ENCODE peak calls at places on chromosomes 5 and 9, in four cellular contexts. W, M, G and D are unnamed samples.

GRCh38 chr9:135476981-135477380 is 2.6 kb upstream of the PPP1R26 start:
- DNase-seq in W (no peak), M (no peak), G (no peak), D (no peak)

GRCh38 chr5:154732212-154732611 is 23.0 kb upstream of the LARP1 start:
- DNase-seq in W (no peak), M (no peak), G (no peak), D (no peak)

GRCh38 chr9:82101475-82101874 is 112.9 kb downstream of the SPATA31D1 start:
- DNase-seq in W (no peak), M (no peak), G (no peak), D (no peak)

GRCh38 chr5:79111387-79111959 is at the start of gene BHMT:
- DNase-seq in W (no peak), M (no peak), G (no peak), D (no peak)

GRCh38 chr9:136605966-136606365 is 56.8 kb upstream of the EGFL7 start:
- DNase-seq in W (no peak), M (no peak), G (peak), D (no peak)

GRCh38 chr9:129139993-129140396 is 28.8 kb downstream of the PTPA start:
- DNase-seq in W (peak), M (peak), G (peak), D (peak)

GRCh38 chr9:94639045-94639995 is at the start of gene FBP1:
- DNase-seq in W (peak), M (peak), G (peak), D (peak)

GRCh38 chr9:38682713-38683112 is 37.2 kb downstream of the FAM240B start:
- DNase-seq in W (no peak), M (no peak), G (no peak), D (no peak)

GRCh38 chr5:1746371-1747078 is 53.1 kb downstream of the MRPL36 start:
- DNase-seq in W (no peak), M (no peak), G (no peak), D (no peak)

GRCh38 chr5:56142620-56143431 is 90.3 kb downstream of the ANKRD55 start:
- DNase-seq in W (peak), M (no peak), G (no peak), D (no peak)

GRCh38 chr9:72650206-72650605 is 128.8 kb downstream of the TMC1 start:
- DNase-seq in W (no peak), M (no peak), G (no peak), D (no peak)

GRCh38 chr9:33719581-33720374 is 75.6 kb upstream of the PRSS3 start:
- DNase-seq in W (peak), M (no peak), G (no peak), D (no peak)

GRCh38 chr9:21336467-21336866 is 1.3 kb upstream of the KLHL9 start:
- DNase-seq in W (no peak), M (no peak), G (no peak), D (no peak)

GRCh38 chr9:69265891-69266290 is 59.1 kb upstream of the ENTREP1 start:
- DNase-seq in W (no peak), M (no peak), G (no peak), D (no peak)

DNA sequence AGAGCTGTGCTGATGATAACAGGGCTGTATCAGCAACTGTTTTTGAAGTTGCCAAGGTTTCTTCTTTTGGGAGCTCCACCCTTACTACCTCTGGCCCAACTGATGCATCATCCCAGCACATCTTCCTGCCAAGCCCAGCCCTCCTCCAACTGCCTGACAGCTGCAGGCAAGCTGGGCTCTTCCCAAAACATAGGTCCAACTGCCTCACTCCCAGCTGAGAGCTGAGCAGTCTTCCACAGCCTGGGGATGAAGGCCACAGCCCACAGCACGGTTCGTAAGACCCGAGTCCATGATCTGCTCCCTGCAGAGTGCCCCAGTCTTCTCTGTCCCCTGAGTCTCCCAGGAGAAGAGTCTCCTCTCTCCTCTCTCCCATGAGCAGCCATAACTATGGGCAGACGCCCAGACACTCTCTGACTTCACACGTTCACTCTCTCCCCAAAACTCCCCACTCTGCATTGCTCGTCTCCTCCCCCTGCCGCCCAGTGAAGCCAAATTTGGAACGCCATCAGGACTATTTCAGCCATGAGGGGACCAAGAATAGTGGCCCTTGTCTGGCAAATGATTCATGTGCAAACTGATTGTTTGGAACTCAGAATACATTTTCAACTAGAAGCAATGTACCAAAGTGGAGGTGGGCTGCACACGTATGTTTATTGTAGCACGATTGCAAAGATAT is 21.0 kb downstream of the CMBL start:
- DNase-seq in W (no peak), M (peak), G (no peak), D (no peak)
- TF ChIP-seq POLR2A in W (no peak), M (no peak), G (no peak), D (no peak)

DNA sequence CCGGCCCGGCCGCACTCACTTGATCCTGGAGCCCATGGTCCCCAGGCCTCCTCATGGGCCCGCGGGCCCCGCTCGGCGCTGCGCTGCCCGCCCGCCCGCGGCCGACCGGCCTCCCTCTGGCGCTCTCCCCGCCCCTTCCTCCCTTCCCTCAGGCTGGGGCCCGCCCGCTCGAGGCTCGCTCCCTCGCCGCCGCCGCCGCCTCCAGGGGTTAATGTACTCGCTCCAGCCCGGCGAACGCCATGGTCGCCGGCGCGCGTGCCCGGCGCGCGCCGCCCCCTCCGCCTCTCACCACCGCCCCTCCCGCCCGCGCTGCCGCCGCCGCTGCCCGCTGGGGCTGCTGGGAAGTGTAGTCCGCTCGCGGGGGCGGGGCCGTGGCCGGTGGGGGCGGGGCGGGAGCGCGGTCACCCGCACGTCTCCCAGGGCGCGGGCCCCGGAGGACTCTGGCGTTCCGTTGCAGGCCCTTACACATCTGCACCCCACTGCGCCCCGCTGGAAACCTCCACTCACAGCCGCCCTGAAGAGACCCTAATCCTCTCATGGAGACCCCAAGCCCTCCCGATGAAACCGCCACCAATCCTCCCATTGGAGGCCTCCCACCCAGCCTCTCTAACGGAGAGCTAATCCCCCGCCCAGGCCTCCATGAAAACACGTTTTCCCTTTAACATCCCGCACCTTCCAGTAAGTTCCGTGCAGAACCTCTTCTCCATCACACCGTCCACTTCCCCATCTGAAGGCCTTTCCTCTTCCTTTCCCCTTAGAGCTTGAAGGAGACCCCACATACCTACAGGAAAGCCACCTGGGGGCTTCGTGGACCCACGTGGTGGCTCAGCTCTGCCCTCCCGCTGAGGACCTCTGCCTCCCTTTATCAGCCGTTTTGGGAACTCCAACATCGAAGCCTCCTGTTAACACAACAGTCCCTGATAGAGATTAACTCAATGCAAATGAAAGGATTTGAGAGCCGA is at the start of gene DENND1A:
- DNase-seq in W (peak), M (peak), G (peak), D (peak)
- TF ChIP-seq POLR2A in W (peak), M (peak), G (no peak), D (no peak)

DNA sequence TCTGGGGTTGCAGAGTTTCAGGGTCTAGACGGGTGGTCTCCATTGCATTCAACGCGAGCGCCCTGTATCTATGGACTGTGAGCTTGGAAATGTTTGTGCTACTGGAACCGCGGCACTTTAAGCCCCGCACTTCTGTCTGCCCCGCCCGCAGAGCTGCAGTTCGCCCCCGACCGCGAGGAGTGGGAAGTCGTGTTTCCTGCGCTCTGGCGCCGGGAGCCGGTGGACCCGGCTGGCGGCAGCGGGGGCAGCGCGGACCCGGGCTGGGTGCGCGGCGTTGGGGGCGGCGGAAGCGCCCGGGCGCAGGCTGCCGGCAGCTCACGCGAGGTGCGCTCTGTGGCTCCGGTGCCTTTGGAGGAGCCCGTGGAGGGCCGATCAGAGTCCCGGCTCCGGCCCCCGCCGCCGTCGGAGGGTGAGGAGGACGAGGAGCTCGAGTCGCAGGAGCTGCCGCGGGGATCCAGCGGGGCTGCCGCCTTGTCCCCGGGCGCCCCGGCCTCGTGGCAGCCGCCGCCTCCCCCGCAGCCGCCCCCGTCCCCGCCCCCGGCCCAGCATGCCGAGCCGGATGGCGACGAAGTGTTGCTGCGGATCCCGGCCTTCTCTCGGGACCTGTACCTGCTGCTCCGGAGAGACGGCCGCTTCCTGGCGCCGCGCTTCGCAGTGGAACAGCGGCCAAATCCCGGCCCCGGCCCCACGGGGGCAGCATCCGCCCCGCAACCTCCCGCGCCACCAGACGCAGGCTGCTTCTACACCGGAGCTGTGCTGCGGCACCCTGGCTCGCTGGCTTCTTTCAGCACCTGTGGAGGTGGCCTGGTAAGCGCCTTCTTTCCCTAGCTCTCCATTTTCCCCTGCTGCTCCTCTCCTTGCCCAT is 1.1 kb downstream of the ADAMTS19 start:
- DNase-seq in W (peak), M (peak), G (peak), D (peak)
- TF ChIP-seq POLR2A in W (no peak), M (no peak), G (no peak), D (no peak)

GRCh38 chr5:124655943-124656459 is 90.4 kb downstream of the ZNF608 start:
- DNase-seq in W (peak), M (no peak), G (no peak), D (no peak)
- TF ChIP-seq POLR2A in W (peak), M (no peak), G (no peak), D (no peak)

GRCh38 chr9:131670247-131670681 is 69.6 kb downstream of the RAPGEF1 start:
- DNase-seq in W (no peak), M (no peak), G (peak), D (no peak)
- TF ChIP-seq POLR2A in W (peak), M (no peak), G (no peak), D (no peak)

GRCh38 chr9:126509718-126510117 is 104.0 kb upstream of the LMX1B start:
- DNase-seq in W (no peak), M (no peak), G (no peak), D (no peak)

GRCh38 chr9:126507318-126508109 is 106.2 kb upstream of the LMX1B start:
- DNase-seq in W (no peak), M (no peak), G (no peak), D (no peak)

GRCh38 chr9:126508928-126509327 is 104.8 kb upstream of the LMX1B start:
- DNase-seq in W (no peak), M (no peak), G (no peak), D (no peak)

GRCh38 chr9:126506361-126507317 is 107.1 kb upstream of the LMX1B start:
- DNase-seq in W (no peak), M (peak), G (no peak), D (no peak)

DNA sequence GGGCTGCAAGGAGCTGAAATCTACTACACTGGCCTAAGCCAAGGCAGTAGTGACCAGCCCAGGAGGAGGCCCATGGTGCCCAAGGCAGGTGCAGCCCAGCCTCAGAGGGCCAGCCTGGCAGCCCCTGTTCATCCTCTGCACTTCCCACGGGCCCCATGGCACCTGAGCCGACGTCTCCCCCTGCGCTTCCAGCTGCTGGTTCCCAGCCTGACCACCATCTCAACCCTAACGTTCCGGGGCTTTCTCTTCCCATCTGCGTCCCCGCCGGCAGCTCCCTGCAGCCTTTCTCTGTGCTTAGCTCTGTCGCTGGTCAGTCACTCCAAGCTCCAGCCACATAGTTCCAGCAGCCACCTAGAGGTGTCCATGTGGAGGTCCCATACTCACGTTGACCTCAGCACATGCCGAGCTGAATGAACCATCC is 105.5 kb upstream of the LMX1B start:
- DNase-seq in W (no peak), M (no peak), G (no peak), D (no peak)
- TF ChIP-seq POLR2A in W (no peak), M (no peak), G (no peak), D (no peak)